ENCODE peak calls at places on chromosomes 7 and 10, in ten cellular contexts. T is HL-60; A is GM23338; W is psoas muscle; M is right atrium auricular region; P is left ventricle myocardium inferior; R is hepatocyte; I is uterus; Y is CD8-positive, alpha-beta memory T cell; X is mammary epithelial cell. J is an unnamed sample.

GRCh38 chr10:72954596-72955569 is at the start of gene PLA2G12B:
- DNase-seq in M (no peak), I (no peak), X (no peak), R (peak; percentile 81), T (no peak), A (no peak), Y (no peak), P (no peak), W (no peak), J (no peak)

GRCh38 chr7:100720645-100721504 is 607 bp downstream of the EPO start:
- DNase-seq in R (no peak), Y (no peak), A (peak; percentile 55), M (no peak), I (no peak), W (no peak), T (no peak), X (no peak), P (no peak), J (no peak)

GRCh38 chr7:55488804-55489340 is 83.4 kb downstream of the VOPP1 start:
- DNase-seq in W (no peak), I (no peak), M (no peak), Y (no peak), A (no peak), X (no peak), T (no peak), P (no peak), R (no peak), J (no peak)

GRCh38 chr10:126533644-126534043 is 136.8 kb downstream of the C10orf90 start:
- DNase-seq in P (no peak), A (no peak), Y (no peak), W (no peak), T (no peak), I (no peak), M (no peak), R (no peak), X (no peak), J (no peak)

GRCh38 chr7:157611341-157611740 is 274.5 kb downstream of the DNAJB6 start:
- DNase-seq in R (no peak), W (no peak), I (no peak), A (no peak), Y (no peak), X (no peak), M (no peak), T (no peak), P (no peak), J (no peak)

GRCh38 chr7:111729483-111729882 is 167.2 kb upstream of the IMMP2L start:
- DNase-seq in P (no peak), W (no peak), T (no peak), I (no peak), R (no peak), Y (no peak), M (no peak), A (peak; percentile 71), X (no peak), J (no peak)

GRCh38 chr10:25831138-25831537 is 102.9 kb upstream of the MYO3A start:
- DNase-seq in Y (no peak), M (no peak), P (no peak), X (no peak), I (no peak), T (no peak), R (no peak), W (no peak), A (no peak), J (no peak)

GRCh38 chr7:67105382-67105781 is 108.7 kb downstream of the TYW1 start:
- DNase-seq in M (no peak), P (no peak), X (peak; percentile 14), Y (no peak), W (no peak), R (peak; percentile 16), T (peak; percentile 55), A (no peak), I (no peak), J (no peak)

GRCh38 chr7:135385209-135385608 is 124.7 kb downstream of the CNOT4 start:
- DNase-seq in X (peak; percentile 29), T (no peak), Y (no peak), W (peak; percentile 46), M (no peak), P (peak; percentile 20), R (peak; percentile 29), I (peak; percentile 42), A (no peak), J (no peak)

GRCh38 chr10:63573068-63573697 is 52.0 kb downstream of the REEP3 start:
- DNase-seq in M (no peak), T (no peak), I (no peak), A (no peak), P (no peak), W (no peak), X (no peak), R (peak; percentile 19), Y (no peak), J (no peak)

GRCh38 chr10:109924947-109925620 is 1.8 kb upstream of the XPNPEP1 start:
- DNase-seq in M (no peak), X (no peak), P (no peak), T (no peak), A (peak; percentile 75), W (no peak), R (no peak), I (no peak), Y (no peak), J (no peak)

GRCh38 chr10:11236234-11236633 is 218.6 kb downstream of the CELF2 start:
- DNase-seq in A (no peak), Y (no peak), P (no peak), X (no peak), R (no peak), M (no peak), W (no peak), T (no peak), I (no peak), J (peak; percentile 29)

GRCh38 chr10:79159141-79159619 is 90.4 kb downstream of the ZMIZ1 start:
- DNase-seq in T (no peak), Y (no peak), X (no peak), I (no peak), P (no peak), W (peak; percentile 71), M (peak; percentile 82), R (no peak), A (no peak), J (no peak)

GRCh38 chr7:23712368-23713284 is 2.6 kb downstream of the STK31 start:
- DNase-seq in M (no peak), T (no peak), P (no peak), Y (no peak), A (peak; percentile 76), I (no peak), W (no peak), X (peak; percentile 60), R (peak; percentile 71), J (peak; percentile 43)

DNA sequence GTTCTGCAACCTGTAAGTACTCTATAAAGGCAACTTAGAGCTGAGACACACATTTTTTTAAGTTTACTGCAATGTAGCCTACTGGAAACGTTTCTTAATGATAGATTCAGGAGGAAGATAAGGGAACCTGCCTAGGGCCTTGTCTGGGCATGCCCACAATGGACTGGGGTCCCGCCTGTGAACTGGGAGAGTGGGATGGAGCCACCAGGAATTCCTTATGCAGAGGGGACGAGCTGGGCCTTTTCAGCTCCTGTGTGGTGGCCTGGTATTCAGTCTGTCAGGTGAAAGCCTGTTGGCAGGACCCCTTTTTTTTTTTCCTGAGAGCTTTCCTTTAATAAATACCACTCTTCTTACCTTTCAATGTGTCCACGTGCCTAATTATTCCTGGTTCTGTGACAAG is 384.4 kb upstream of the ZWINT start:
- DNase-seq in T (no peak), X (peak; percentile 1), M (no peak), R (no peak), I (no peak), W (no peak), P (no peak), A (no peak), Y (no peak), J (no peak)
- H3K27me3 ChIP-seq in T (no peaks in the 10 kb centered on the region), X (no peaks in the 10 kb centered on the region), M (no peaks in the 10 kb centered on the region), R (no peaks in the 10 kb centered on the region), I (no peaks in the 10 kb centered on the region), W (no peaks in the 10 kb centered on the region), P (no peaks in the 10 kb centered on the region), A (no peaks in the 10 kb centered on the region), Y (no peaks in the 10 kb centered on the region), J (no peaks in the 10 kb centered on the region)

DNA sequence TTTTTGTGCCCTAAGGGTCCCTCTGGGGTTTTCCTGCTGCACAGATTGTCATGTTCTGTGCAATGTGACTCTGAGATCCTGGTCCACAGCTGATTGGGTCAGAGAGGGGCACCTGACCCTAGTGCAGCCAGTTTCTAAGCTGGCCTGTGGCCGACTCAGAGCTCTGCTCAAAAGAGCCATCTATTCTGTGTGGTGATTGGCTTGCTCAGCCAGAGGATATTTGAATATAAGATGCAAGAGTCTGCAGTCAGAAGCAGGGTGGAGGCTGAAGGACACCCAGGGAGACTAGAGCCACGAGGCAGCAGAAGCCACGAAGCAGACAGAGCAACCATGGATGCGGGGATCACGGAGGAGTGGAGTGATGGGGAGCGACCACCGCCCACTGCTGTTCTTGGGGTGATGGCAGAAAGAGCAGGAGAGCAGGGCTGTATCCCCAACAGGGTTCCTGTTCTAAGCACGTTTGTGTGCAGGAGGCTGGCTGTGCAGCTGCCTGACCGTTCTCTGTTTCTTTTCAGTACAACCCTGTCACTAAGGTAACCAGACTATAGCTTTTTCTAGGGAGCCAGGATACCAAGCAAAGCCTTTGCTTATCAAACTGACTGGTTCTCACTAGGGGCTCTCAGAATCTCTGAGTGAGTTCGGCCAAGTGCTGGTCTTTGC is 19.5 kb upstream of the RHEB start:
- DNase-seq in P (no peak), Y (no peak), I (no peak), W (no peak), M (no peak), T (no peak), X (no peak), R (peak; percentile 29), A (peak; percentile 44), J (no peak)
- H3K27me3 ChIP-seq in P (no peaks in the 10 kb centered on the region), Y (peaks cover 6% of the 10 kb centered on the region), I (no peaks in the 10 kb centered on the region), W (no peaks in the 10 kb centered on the region), M (no peaks in the 10 kb centered on the region), T (no peaks in the 10 kb centered on the region), X (peaks cover 2% of the 10 kb centered on the region), R (no peaks in the 10 kb centered on the region), A (no peaks in the 10 kb centered on the region), J (no peaks in the 10 kb centered on the region)

DNA sequence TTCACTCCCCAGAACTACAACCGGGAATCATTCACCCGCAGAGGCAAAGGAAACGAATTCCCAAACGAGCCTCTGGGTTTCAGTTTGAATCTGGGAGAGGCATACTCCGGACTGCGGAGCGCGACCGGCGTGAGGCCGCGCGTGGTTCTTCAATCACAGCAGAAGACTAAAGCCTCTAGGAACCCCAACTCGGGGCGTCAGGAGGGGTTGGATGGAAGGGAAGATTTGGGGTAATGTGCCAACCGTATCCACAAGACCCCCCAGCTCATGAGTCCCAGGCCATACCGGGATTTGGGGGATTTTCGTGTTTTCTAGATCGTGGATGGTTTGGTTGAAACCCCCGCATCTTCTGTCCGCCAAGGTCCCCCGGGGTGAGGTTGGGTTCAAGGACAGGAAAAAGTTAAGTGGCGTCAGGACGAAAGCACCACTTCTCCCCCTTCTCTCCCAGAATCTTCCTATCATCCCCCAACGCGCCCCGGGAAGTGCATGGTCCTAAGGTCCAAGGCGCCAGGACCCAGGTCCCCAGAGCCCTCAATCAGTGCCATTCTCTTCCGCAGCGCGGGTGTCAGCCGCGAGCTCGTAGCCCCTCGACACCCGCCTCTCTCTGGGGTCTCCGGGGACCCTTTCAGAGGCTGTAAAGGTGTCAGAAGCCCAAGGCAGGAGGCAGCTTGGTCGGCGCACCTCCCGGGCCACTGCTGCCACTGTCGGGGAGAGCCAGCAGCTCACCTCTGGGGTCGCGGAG is 1.7 kb downstream of the MKX start:
- DNase-seq in M (no peak), Y (no peak), T (no peak), P (no peak), R (peak; percentile 33), W (peak; percentile 46), A (peak; percentile 61), X (peak; percentile 20), I (no peak), J (no peak)
- H3K27me3 ChIP-seq in M (peaks cover 36% of the 10 kb centered on the region), Y (peaks cover 64% of the 10 kb centered on the region), T (peaks cover 77% of the 10 kb centered on the region), P (peaks cover 98% of the 10 kb centered on the region), R (peaks cover 95% of the 10 kb centered on the region), W (peaks cover 4% of the 10 kb centered on the region), A (peaks cover 96% of the 10 kb centered on the region), X (peaks cover 53% of the 10 kb centered on the region), I (peaks cover 20% of the 10 kb centered on the region), J (peaks cover 54% of the 10 kb centered on the region)

GRCh38 chr7:148541891-148542504 is 48.6 kb upstream of the C7orf33 start:
- DNase-seq in X (no peak), Y (no peak), T (no peak), W (no peak), P (no peak), A (no peak), R (no peak), I (no peak), M (no peak), J (no peak)
- H3K27me3 ChIP-seq in X (no peaks in the 10 kb centered on the region), Y (no peaks in the 10 kb centered on the region), T (no peaks in the 10 kb centered on the region), W (no peaks in the 10 kb centered on the region), P (no peaks in the 10 kb centered on the region), A (no peaks in the 10 kb centered on the region), R (no peaks in the 10 kb centered on the region), I (no peaks in the 10 kb centered on the region), M (no peaks in the 10 kb centered on the region), J (no peaks in the 10 kb centered on the region)

J was measured in naive thymus-derived CD4-positive, alpha-beta T cell.